ENCODE peak calls at places on chromosomes 13 and 19, in four cellular contexts. M, G, R and X are unnamed samples.

GRCh38 chr19:31139871-31140505 is 209.2 kb downstream of the TSHZ3 start:
- DNase-seq in G (peak), R (no peak), M (no peak), X (no peak)

GRCh38 chr13:107669356-107669755 is 546.0 kb downstream of the LIG4 start:
- DNase-seq in G (no peak), R (peak), M (peak), X (no peak)

GRCh38 chr13:63636231-63636993 is 2220.8 kb upstream of the PCDH20 start:
- DNase-seq in G (no peak), M (peak), R (peak), X (no peak)

GRCh38 chr19:16315825-16316505 is 8.7 kb upstream of the KLF2 start:
- DNase-seq in M (no peak), R (no peak), G (peak), X (no peak)

GRCh38 chr13:59318320-59318930 is 845.3 kb downstream of the DIAPH3 start:
- DNase-seq in M (peak), R (peak), G (peak), X (no peak)

GRCh38 chr19:32324631-32325215 is 20.7 kb upstream of the ZNF507 start:
- DNase-seq in M (peak), R (no peak), G (no peak), X (no peak)

GRCh38 chr19:3369337-3370213 is 3.2 kb downstream of the NFIC start:
- DNase-seq in M (no peak), G (no peak), R (no peak), X (no peak)

GRCh38 chr13:44734204-44734707 is 158.1 kb upstream of the TSC22D1 start:
- DNase-seq in M (peak), R (no peak), G (peak), X (no peak)

GRCh38 chr13:30058429-30058828 is 208.0 kb upstream of the UBL3 start:
- DNase-seq in M (no peak), G (no peak), R (no peak), X (no peak)

GRCh38 chr19:52542984-52543664 is 15.7 kb downstream of the ZNF808 start:
- DNase-seq in R (no peak), G (peak), M (no peak), X (no peak)

GRCh38 chr19:51364200-51365106 is 1.7 kb downstream of the ETFB start:
- DNase-seq in G (no peak), R (no peak), M (no peak), X (no peak)

GRCh38 chr13:32150794-32151193 is 119.2 kb downstream of the FRY start:
- DNase-seq in M (no peak), R (no peak), G (no peak), X (no peak)

GRCh38 chr19:18913466-18913865 is 5.7 kb downstream of the COPE start:
- DNase-seq in R (no peak), G (no peak), M (no peak), X (no peak)

GRCh38 chr19:658916-659839 is 3.8 kb downstream of the RNF126 start:
- DNase-seq in M (no peak), R (no peak), G (peak), X (no peak)

GRCh38 chr13:25803626-25804025 is 248.2 kb downstream of the SHISA2 start:
- DNase-seq in M (peak), R (peak), G (no peak), X (no peak)

GRCh38 chr13:61410266-61410665 is 5.4 kb downstream of the PCDH20 start:
- DNase-seq in M (no peak), G (no peak), R (no peak), X (no peak)

GRCh38 chr19:16218851-16219250 is 21.1 kb downstream of the AP1M1 start:
- DNase-seq in M (no peak), R (no peak), G (no peak), X (no peak)

GRCh38 chr19:51136333-51136732 is 5.8 kb upstream of the SIGLEC7 start:
- DNase-seq in R (no peak), M (no peak), G (no peak), X (no peak)

GRCh38 chr19:4676955-4677731 is 7.0 kb upstream of the MYDGF start:
- DNase-seq in M (no peak), R (no peak), G (peak), X (peak)

GRCh38 chr13:77896536-77896935 is 22.1 kb downstream of the EDNRB start:
- DNase-seq in G (peak), R (no peak), M (no peak), X (no peak)

GRCh38 chr13:110363009-110363408 is 55.9 kb downstream of the COL4A2 start:
- DNase-seq in G (peak), R (no peak), M (no peak), X (peak)

GRCh38 chr13:106354961-106355360 is 180.5 kb downstream of the EFNB2 start:
- DNase-seq in R (no peak), G (no peak), M (no peak), X (no peak)

GRCh38 chr19:54684537-54684936 is 21.8 kb downstream of the LILRB4 start:
- DNase-seq in M (no peak), G (peak), R (no peak), X (no peak)

GRCh38 chr13:58134525-58134924 is 503.0 kb downstream of the PCDH17 start:
- DNase-seq in G (no peak), R (no peak), M (no peak), X (no peak)

GRCh38 chr19:45151821-45152503 is 8.8 kb downstream of the NKPD1 start:
- DNase-seq in M (no peak), G (no peak), R (no peak), X (no peak)

GRCh38 chr19:1525343-1525742 is 1.5 kb downstream of the PLK5 start:
- DNase-seq in G (no peak), R (no peak), M (no peak), X (no peak)

GRCh38 chr13:74641586-74641985 is 507.4 kb upstream of the KLF12 start:
- DNase-seq in M (no peak), G (peak), R (no peak), X (no peak)

GRCh38 chr13:59780058-59780457 is 383.7 kb downstream of the DIAPH3 start:
- DNase-seq in M (no peak), G (no peak), R (no peak), X (no peak)

GRCh38 chr19:4183967-4184717 is 1.7 kb downstream of the ANKRD24 start:
- DNase-seq in R (peak), M (peak), G (no peak), X (no peak)

GRCh38 chr13:99465454-99465853 is 35.8 kb upstream of the TM9SF2 start:
- DNase-seq in M (peak), G (no peak), R (peak), X (no peak)

GRCh38 chr13:83780201-83780600 is 102.1 kb downstream of the SLITRK1 start:
- DNase-seq in R (no peak), M (no peak), G (peak), X (no peak)

GRCh38 chr19:8158411-8159074 is 9.2 kb upstream of the FBN3 start:
- DNase-seq in G (peak), R (peak), M (peak), X (no peak)

GRCh38 chr13:73833331-73834070 is 300.7 kb downstream of the KLF12 start:
- DNase-seq in R (no peak), M (no peak), G (no peak), X (no peak)

GRCh38 chr19:18271433-18271841 is 2.8 kb downstream of the IQCN start:
- DNase-seq in M (no peak), R (no peak), G (no peak), X (no peak)

GRCh38 chr13:113057084-113057483 is 48.5 kb upstream of the F7 start:
- DNase-seq in R (no peak), M (no peak), G (no peak), X (no peak)

GRCh38 chr13:111387945-111388600 is 67.6 kb downstream of the TEX29 start:
- DNase-seq in R (no peak), M (no peak), G (no peak), X (no peak)

GRCh38 chr13:44406617-44407016 is 33.0 kb downstream of the SERP2 start:
- DNase-seq in R (no peak), G (no peak), M (no peak), X (no peak)